ENCODE peak calls at places on chromosomes 11 and 22, in nine cellular contexts. A is IMR-90, I is natural killer cell, L is heart left ventricle, U is fibroblast of pulmonary artery, H is lower lobe of right lung, W is neural progenitor cell, S is sigmoid colon, M is endodermal cell. J is an unnamed sample.

GRCh38 chr22:50529416-50530279 is at the start of gene TYMP:
- DNase-seq in A (no peak), I (peak; percentile 62), L (peak; percentile 86), U (no peak), H (peak; percentile 90), W (peak; percentile 44), S (peak; percentile 86), M (peak; percentile 66), J (no peak)

GRCh38 chr11:17699157-17700114 is 19.9 kb upstream of the MYOD1 start:
- DNase-seq in A (peak; percentile 34), I (no peak), L (no peak), U (peak; percentile 18), H (no peak), W (peak; percentile 22), S (no peak), M (no peak), J (no peak)

GRCh38 chr22:36352775-36353507 is 34.8 kb downstream of the MYH9 start:
- DNase-seq in A (peak; percentile 95), I (no peak), L (peak; percentile 70), U (no peak), H (peak; percentile 55), W (peak; percentile 38), S (no peak), M (no peak), J (peak; percentile 58)

GRCh38 chr11:19267567-19267966 is 26.8 kb upstream of the E2F8 start:
- DNase-seq in A (no peak), I (no peak), L (no peak), U (no peak), H (no peak), W (no peak), S (no peak), M (no peak), J (no peak)

GRCh38 chr11:108984021-108984420 is 319.2 kb downstream of the DDX10 start:
- DNase-seq in A (no peak), I (no peak), L (no peak), U (no peak), H (no peak), W (no peak), S (no peak), M (no peak), J (no peak)

GRCh38 chr22:40415531-40416266 is 45.3 kb downstream of the SGSM3 start:
- DNase-seq in A (peak; percentile 12), I (no peak), L (no peak), U (peak; percentile 29), H (peak; percentile 66), W (no peak), S (no peak), M (no peak), J (no peak)

GRCh38 chr11:36110698-36111410 is 167.0 kb downstream of the LDLRAD3 start:
- DNase-seq in A (no peak), I (no peak), L (no peak), U (no peak), H (no peak), W (peak; percentile 34), S (no peak), M (peak; percentile 69), J (no peak)

GRCh38 chr22:47463220-47463619 is 700.8 kb downstream of the TBC1D22A start:
- DNase-seq in A (no peak), I (no peak), L (no peak), U (no peak), H (no peak), W (no peak), S (no peak), M (no peak), J (no peak)

GRCh38 chr11:125211191-125211953 is 46.8 kb downstream of the PKNOX2 start:
- DNase-seq in A (peak; percentile 10), I (no peak), L (no peak), U (peak; percentile 15), H (no peak), W (peak; percentile 48), S (no peak), M (peak; percentile 79), J (no peak)
- TF ChIP-seq CTCF in A (no peak), I (no peak), L (no peak), U (no peak), H (no peak), W (no peak), S (no peak), M (peak; percentile 54), J (no peak)

GRCh38 chr11:65377777-65378176 is 4.7 kb downstream of the SLC25A45 start:
- DNase-seq in A (no peak), I (no peak), L (no peak), U (no peak), H (no peak), W (no peak), S (no peak), M (no peak), J (no peak)

GRCh38 chr11:65378928-65379638 is 3.4 kb downstream of the SLC25A45 start:
- DNase-seq in A (no peak), I (no peak), L (no peak), U (no peak), H (no peak), W (no peak), S (no peak), M (no peak), J (no peak)

GRCh38 chr11:65379698-65380459 is 2.6 kb downstream of the SLC25A45 start:
- DNase-seq in A (no peak), I (no peak), L (no peak), U (no peak), H (no peak), W (peak; percentile 1), S (no peak), M (no peak), J (no peak)

GRCh38 chr11:65377036-65377435 is 5.4 kb downstream of the SLC25A45 start:
- DNase-seq in A (no peak), I (no peak), L (no peak), U (no peak), H (no peak), W (no peak), S (no peak), M (no peak), J (no peak)

DNA sequence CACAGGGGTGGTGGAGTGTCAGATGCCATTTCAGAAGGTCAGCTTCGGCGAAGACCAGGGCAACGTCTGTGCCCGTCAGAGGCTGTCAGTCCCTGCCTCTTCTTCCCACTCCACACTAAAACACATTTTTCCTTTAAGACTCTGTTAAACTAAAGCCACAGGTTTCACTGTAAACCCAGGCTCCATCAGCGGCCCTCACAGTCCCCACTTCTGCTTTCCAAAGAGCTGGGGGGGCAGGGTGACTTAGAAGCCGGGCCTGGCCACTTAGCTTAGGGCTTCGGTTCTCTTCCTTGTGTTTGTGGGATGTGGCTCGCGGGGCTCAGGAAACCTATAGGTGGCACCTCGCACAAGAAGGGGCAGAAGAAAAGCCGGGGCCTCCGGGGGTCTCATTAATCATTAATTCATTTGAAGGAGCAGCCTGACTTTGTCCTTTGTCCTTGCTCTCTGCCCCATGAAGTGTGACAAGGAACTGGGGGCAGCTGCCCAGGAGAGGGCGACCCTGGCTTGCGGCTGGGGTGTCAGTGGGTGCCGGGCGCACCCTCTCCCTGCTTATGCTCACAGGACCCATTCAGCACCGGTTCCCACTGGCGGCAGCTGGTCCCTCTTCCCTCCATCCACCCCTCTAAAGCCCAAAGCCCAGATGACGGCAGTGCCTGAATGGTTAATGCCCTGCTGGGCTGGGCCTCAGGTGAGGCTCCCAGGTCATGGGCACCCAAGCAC is 4.1 kb downstream of the SLC25A45 start:
- DNase-seq in A (no peak), I (no peak), L (no peak), U (no peak), H (no peak), W (peak; percentile 3), S (no peak), M (no peak), J (no peak)
- TF ChIP-seq CTCF in A (peak; percentile 12), I (no peak), L (no peak), U (no peak), H (no peak), W (peak; percentile 20), S (no peak), M (no peak), J (no peak)

DNA sequence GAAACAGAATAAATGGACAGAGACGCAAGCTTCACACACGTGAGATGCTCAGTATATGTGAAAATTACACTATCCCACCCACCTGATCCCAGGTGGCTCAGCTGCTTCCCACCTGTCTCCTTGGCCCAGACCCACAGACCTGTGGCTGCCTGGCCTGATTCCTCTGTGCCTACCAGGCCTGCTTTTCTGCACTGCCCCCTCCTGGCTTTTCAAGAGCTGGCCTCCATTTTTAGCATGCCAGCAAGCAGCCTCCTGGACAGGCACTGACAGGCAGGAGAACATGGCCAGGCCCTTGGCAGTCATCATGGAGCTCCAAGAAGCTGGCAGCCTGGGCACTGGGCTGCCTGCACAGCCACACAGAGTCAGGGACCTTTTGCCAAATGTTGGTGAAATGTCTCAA is 79.5 kb upstream of the HMGXB4 start:
- DNase-seq in A (no peak), I (no peak), L (no peak), U (no peak), H (no peak), W (peak; percentile 12), S (no peak), M (peak; percentile 71), J (no peak)
- TF ChIP-seq CTCF in A (no peak), I (no peak), L (no peak), U (no peak), H (no peak), W (peak; percentile 40), S (no peak), M (peak; percentile 64), J (peak; percentile 13)

GRCh38 chr11:120931057-120931779 is 92.7 kb upstream of the TBCEL start:
- DNase-seq in A (no peak), I (no peak), L (no peak), U (no peak), H (no peak), W (no peak), S (no peak), M (peak; percentile 62), J (no peak)
- TF ChIP-seq CTCF in A (no peak), I (no peak), L (no peak), U (no peak), H (no peak), W (no peak), S (no peak), M (peak; percentile 52), J (peak; percentile 14)

DNA sequence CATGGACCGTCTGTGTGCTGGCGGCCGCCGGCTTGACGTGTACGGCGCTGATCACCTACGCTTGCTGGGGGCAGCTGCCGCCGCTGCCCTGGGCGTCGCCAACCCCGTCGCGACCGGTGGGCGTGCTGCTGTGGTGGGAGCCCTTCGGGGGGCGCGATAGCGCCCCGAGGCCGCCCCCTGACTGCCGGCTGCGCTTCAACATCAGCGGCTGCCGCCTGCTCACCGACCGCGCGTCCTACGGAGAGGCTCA is 786 bp downstream of the FUT4 start:
- DNase-seq in A (no peak), I (no peak), L (no peak), U (no peak), H (peak; percentile 60), W (no peak), S (no peak), M (no peak), J (no peak)
- TF ChIP-seq CTCF in A (no peak), I (no peak), L (no peak), U (no peak), H (no peak), W (no peak), S (no peak), M (peak; percentile 14), J (no peak)

GRCh38 chr11:122711831-122712378 is 56.4 kb downstream of the UBASH3B start:
- DNase-seq in A (no peak), I (no peak), L (no peak), U (peak; percentile 57), H (no peak), W (no peak), S (peak; percentile 46), M (no peak), J (no peak)
- TF ChIP-seq CTCF in A (peak; percentile 5), I (no peak), L (no peak), U (peak; percentile 36), H (no peak), W (no peak), S (no peak), M (peak; percentile 51), J (no peak)

J was measured in progenitor cell of endocrine pancreas.